ENCODE peak calls at places on chromosomes 1 and 21, in six cellular contexts. H is heart right ventricle, C is hepatocyte, F is tibial nerve, S is aorta, E is right lobe of liver. N is an unnamed sample.

GRCh38 chr1:89794406-89794805 is 26.4 kb upstream of the LRRC8D start:
- DNase-seq in H (no peak), C (peak), F (no peak), S (no peak), E (no peak), N (no peak)

GRCh38 chr1:87867631-87868030 is 539.0 kb downstream of the LMO4 start:
- DNase-seq in H (no peak), C (no peak), F (no peak), S (no peak), E (no peak), N (no peak)

GRCh38 chr1:145845144-145845513 is 301 bp upstream of the NUDT17 start:
- DNase-seq in H (no peak), C (no peak), F (no peak), S (no peak), E (no peak), N (peak)

GRCh38 chr1:197921235-197922069 is 4.3 kb downstream of the LHX9 start:
- DNase-seq in H (no peak), C (peak), F (no peak), S (peak), E (no peak), N (peak)

GRCh38 chr21:45471229-45472052 is 66.5 kb downstream of the COL18A1 start:
- DNase-seq in H (peak), C (peak), F (peak), S (peak), E (peak), N (peak)

GRCh38 chr1:191641420-191642215 is 516.6 kb upstream of the RGS18 start:
- DNase-seq in H (no peak), C (no peak), F (no peak), S (no peak), E (no peak), N (no peak)

GRCh38 chr1:225318706-225319575 is 108.9 kb downstream of the LBR start:
- DNase-seq in H (no peak), C (peak), F (no peak), S (no peak), E (no peak), N (peak)

GRCh38 chr1:162663589-162664030 is 31.3 kb downstream of the DDR2 start:
- DNase-seq in H (no peak), C (peak), F (no peak), S (no peak), E (no peak), N (no peak)

GRCh38 chr1:172002725-172003345 is 161.5 kb downstream of the DNM3 start:
- DNase-seq in H (no peak), C (peak), F (no peak), S (no peak), E (no peak), N (peak)

GRCh38 chr1:183911285-183911684 is 106.4 kb downstream of the RGL1 start:
- DNase-seq in H (no peak), C (no peak), F (no peak), S (no peak), E (no peak), N (no peak)

GRCh38 chr1:180178511-180179161 is 24.0 kb downstream of the QSOX1 start:
- DNase-seq in H (peak), C (peak), F (peak), S (peak), E (peak), N (peak)

GRCh38 chr21:42453301-42454220 is 42.5 kb downstream of the RSPH1 start:
- DNase-seq in H (no peak), C (no peak), F (no peak), S (peak), E (no peak), N (no peak)

GRCh38 chr1:36203554-36204346 is 20.5 kb upstream of the THRAP3 start:
- DNase-seq in H (peak), C (peak), F (no peak), S (peak), E (peak), N (no peak)

GRCh38 chr21:39364949-39365348 is 16.1 kb upstream of the HMGN1 start:
- DNase-seq in H (no peak), C (no peak), F (no peak), S (no peak), E (no peak), N (no peak)

GRCh38 chr1:158951956-158952355 is 20.6 kb downstream of the PYHIN1 start:
- DNase-seq in H (no peak), C (no peak), F (no peak), S (no peak), E (no peak), N (no peak)

GRCh38 chr21:33940164-33940563 is 24.6 kb upstream of the ATP5PO start:
- DNase-seq in H (no peak), C (peak), F (no peak), S (no peak), E (no peak), N (no peak)

GRCh38 chr21:33266050-33266783 is at the start of gene IL10RB:
- DNase-seq in H (peak), C (peak), F (peak), S (peak), E (peak), N (peak)

GRCh38 chr1:8663915-8664331 is 153.5 kb downstream of the RERE start:
- DNase-seq in H (no peak), C (no peak), F (no peak), S (no peak), E (peak), N (peak)

GRCh38 chr1:43348343-43348808 is 10.4 kb upstream of the CDC20 start:
- DNase-seq in H (no peak), C (no peak), F (no peak), S (no peak), E (no peak), N (peak)

GRCh38 chr1:43346636-43347035 is 9.0 kb downstream of the MPL start:
- DNase-seq in H (no peak), C (no peak), F (no peak), S (peak), E (no peak), N (no peak)

GRCh38 chr1:43349594-43350306 is 9.0 kb upstream of the CDC20 start:
- DNase-seq in H (peak), C (peak), F (no peak), S (no peak), E (no peak), N (no peak)

GRCh38 chr1:43350976-43351375 is 7.8 kb upstream of the CDC20 start:
- DNase-seq in H (no peak), C (no peak), F (no peak), S (no peak), E (no peak), N (no peak)

DNA sequence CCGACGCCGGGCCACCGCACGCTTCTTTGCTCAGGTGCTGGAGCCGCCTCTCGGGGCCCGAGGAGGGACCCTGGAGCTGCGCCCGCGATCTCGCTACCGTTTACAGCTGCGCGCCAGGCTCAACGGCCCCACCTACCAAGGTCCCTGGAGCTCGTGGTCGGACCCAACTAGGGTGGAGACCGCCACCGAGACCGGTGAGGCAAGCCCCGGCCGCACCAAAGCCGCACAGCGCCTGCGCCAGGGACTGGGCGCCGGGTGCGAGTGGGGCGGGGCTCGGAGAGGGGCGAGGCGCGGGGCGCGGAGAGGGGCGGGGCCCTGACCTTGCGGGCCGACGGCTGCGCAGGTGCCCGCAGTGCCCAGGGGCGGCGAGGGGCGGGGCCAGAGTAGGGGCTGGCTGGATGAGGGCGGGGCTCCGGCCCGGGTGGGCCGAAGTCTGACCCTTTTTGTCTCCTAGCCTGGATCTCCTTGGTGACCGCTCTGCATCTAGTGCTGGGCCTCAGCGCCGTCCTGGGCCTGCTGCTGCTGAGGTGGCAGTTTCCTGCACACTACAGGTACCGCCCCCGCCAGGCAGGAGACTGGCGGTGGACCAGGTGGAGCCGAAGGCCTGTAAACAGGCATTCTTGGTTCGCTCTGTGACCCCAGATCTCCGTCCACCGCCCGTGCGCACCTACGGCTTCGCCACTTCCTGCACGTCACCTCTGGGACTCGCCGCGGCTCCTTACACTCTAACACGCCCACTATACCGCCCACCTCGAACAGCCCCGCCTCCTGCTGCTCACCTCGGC is 9.8 kb upstream of the CDC20 start:
- DNase-seq in H (peak), C (peak), F (peak), S (peak), E (peak), N (peak)
- H3K4me3 ChIP-seq in H (peak), C (peak), F (peak), S (peak), E (peak), N (peak)

DNA sequence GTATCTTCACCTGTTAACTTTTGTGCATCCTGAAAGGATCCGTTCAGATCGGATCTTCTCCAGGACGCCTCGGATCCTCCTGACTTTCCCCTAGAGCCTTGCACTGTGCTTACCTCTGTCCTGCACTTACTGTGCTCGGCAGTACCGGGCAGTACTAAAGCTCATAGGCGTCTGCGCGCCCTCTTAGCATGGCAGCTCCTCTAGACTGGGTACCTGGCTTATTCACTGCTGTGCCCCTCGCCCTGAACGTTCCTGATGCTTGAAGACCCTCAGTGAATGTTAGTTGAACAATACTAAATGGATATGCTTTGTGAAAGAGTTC is 968 bp downstream of the SCP2 start:
- DNase-seq in H (no peak), C (no peak), F (no peak), S (no peak), E (no peak), N (no peak)
- H3K27ac ChIP-seq in H (peak), C (peak), F (no peak), S (no peak), E (peak), N (no peak)

DNA sequence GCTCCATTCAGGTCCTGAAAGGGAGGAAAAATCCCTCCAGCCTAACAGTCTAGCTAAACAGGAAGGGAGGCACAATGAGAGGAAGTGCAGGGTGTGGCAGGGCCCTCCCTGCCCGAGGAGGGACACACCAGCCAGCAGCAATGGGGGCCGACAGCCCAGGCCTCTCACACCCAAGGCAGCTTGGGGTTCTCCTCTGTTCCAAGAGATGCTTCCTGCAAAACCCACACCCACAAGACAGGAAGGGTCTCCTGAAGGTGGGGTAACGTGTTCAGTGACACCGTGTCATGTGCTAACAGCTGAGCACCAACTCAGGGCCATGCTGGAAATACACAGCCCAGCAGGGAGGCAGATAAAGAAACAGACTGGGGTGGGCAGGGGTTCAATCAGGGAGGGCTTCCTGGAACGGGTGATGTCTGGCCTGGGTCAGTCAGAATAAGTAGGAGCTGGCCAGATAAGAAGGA is 10.2 kb downstream of the ECE1 start:
- DNase-seq in H (peak), C (no peak), F (no peak), S (no peak), E (no peak), N (no peak)
- H3K4me3 ChIP-seq in H (peak), C (no peak), F (no peak), S (no peak), E (no peak), N (no peak)

GRCh38 chr1:161198877-161199431 is at the start of gene ADAMTS4:
- DNase-seq in H (peak), C (peak), F (no peak), S (peak), E (peak), N (no peak)

GRCh38 chr1:161196521-161197451 is 2.1 kb downstream of the ADAMTS4 start:
- DNase-seq in H (peak), C (peak), F (no peak), S (peak), E (no peak), N (no peak)

GRCh38 chr1:161196111-161196510 is 2.7 kb downstream of the ADAMTS4 start:
- DNase-seq in H (no peak), C (no peak), F (no peak), S (peak), E (no peak), N (no peak)

GRCh38 chr1:161198206-161198876 is 513 bp downstream of the ADAMTS4 start:
- DNase-seq in H (peak), C (peak), F (no peak), S (peak), E (peak), N (no peak)

GRCh38 chr1:161197560-161198205 is 1.2 kb downstream of the ADAMTS4 start:
- DNase-seq in H (no peak), C (no peak), F (no peak), S (peak), E (no peak), N (no peak)
- H3K27ac ChIP-seq in H (peak), C (peak), F (peak), S (no peak), E (peak), N (no peak)

DNA sequence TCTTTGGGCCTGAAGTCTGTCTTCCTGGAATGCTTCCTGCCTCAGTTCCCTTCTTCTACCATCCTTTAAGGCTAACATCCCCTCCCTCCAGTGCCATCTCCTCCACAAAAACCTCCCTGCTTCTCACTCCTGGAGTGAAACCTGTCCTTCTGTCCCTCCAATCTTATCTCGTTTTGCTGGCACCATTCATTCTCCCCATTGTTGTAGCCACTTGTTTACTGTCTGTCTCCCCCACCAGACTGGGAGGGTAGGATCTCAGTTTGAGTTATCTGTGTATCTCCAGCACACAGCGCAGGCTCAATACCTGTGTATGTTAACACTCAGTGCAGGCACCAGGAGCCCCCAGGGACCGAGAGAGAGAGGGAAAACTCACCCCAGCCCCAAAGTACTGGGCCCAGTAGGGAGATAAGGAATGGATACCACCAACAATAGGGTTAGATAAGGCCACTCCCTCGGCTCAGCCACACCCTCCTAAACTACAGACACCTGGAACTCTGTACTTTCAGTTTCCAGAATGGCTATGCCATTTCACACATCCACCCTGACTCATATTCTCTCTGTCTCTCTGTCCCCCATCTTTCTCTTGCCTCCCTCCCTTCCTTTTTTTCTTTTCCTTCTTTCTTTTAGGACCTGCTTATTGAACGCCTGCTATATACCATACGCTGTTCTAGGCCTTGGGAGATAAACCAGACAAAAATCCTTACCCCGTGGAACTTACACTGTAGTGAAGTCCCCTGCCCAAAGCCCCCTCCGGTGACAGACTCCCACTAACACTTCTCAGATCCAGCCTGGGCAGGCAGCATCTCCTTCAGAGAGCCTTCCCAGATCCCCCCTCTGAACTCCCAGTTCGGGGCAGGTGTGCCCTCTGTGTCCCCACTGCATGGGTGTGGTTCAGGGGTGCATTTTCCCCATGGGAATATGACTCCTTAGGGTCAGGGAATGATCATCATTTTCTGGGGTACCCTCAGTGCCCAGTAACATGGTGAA is 3.3 kb upstream of the SSBP3 start:
- DNase-seq in H (no peak), C (no peak), F (no peak), S (no peak), E (no peak), N (peak)
- H3K4me3 ChIP-seq in H (no peak), C (no peak), F (no peak), S (no peak), E (no peak), N (no peak)

DNA sequence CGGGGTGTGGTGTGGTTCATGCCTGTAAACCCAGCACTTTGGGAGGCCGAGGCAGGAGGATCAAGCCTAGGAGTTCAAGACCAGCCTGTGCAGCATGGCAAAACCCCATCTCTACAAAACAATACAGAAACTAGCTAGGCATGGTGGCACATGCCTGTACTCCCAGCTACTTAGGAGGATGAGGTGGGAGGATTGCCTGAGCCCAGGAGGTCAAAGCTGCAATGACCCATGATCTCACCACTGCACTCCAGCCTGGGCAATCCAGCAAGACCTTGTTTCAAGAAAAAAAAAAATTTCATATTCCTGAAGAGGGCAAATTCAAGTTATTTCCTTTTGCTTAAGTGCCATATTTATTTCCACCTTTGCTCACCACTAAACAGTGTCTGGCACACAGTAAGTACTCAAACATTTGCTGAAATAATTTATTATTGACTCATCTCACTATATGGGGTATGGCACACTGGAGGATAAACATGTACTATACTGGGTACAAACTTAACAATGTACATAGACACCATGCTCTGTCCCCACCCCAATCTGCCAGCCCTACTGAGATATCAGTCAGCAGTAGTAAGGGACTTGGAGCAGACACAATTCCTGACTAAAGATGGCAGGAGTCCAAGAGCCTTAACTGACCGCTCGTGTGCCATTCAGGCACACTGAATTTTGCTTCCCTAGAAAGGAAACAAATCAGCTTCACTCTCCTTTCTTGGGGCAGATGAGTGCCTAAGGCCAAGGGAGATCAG is 15.5 kb downstream of the MEAF6 start:
- DNase-seq in H (no peak), C (peak), F (no peak), S (no peak), E (no peak), N (peak)
- H3K27ac ChIP-seq in H (peak), C (no peak), F (no peak), S (no peak), E (no peak), N (no peak)

GRCh38 chr21:26067836-26068401 is 102.7 kb downstream of the APP start:
- DNase-seq in H (no peak), C (no peak), F (no peak), S (no peak), E (no peak), N (no peak)
- H3K4me3 ChIP-seq in H (no peak), C (no peak), F (no peak), S (no peak), E (no peak), N (no peak)

GRCh38 chr1:114061431-114061830 is 82.2 kb downstream of the OLFML3 start:
- DNase-seq in H (no peak), C (peak), F (no peak), S (no peak), E (no peak), N (no peak)

GRCh38 chr1:114063544-114063943 is 84.3 kb downstream of the OLFML3 start:
- DNase-seq in H (no peak), C (no peak), F (no peak), S (no peak), E (no peak), N (no peak)

DNA sequence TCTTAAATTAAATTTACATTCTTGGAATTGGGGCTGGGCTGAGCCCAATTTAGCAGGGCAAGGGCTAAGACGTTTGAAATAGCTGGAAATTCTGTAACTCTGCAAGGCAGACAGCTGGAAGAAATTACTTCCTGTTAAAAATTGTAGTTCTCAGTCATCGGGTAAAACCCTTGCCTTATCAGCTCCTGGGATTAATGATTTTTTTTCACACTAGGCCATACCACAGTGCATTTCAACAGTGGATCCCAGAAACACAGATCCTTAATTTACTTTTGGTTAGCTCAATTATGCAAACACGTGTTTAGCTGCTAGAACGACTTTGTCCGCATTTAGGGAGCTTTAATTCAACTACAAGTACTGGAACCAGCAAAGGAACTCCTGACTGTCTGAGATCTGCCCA is 83.4 kb downstream of the OLFML3 start:
- DNase-seq in H (no peak), C (no peak), F (no peak), S (no peak), E (no peak), N (no peak)
- H3K27ac ChIP-seq in H (no peak), C (no peak), F (no peak), S (no peak), E (no peak), N (no peak)

GRCh38 chr1:109789771-109790170 is 26.0 kb upstream of the EPS8L3 start:
- DNase-seq in H (no peak), C (no peak), F (no peak), S (peak), E (no peak), N (no peak)

GRCh38 chr1:109791495-109792040 is 27.8 kb upstream of the EPS8L3 start:
- DNase-seq in H (no peak), C (no peak), F (no peak), S (peak), E (no peak), N (no peak)

GRCh38 chr1:109788695-109789521 is 25.2 kb upstream of the EPS8L3 start:
- DNase-seq in H (no peak), C (peak), F (no peak), S (peak), E (no peak), N (no peak)

GRCh38 chr1:109790735-109791494 is 27.2 kb upstream of the EPS8L3 start:
- DNase-seq in H (peak), C (peak), F (no peak), S (peak), E (peak), N (peak)

GRCh38 chr1:109790329-109790728 is 26.6 kb upstream of the EPS8L3 start:
- DNase-seq in H (no peak), C (no peak), F (no peak), S (no peak), E (no peak), N (no peak)
- H3K4me3 ChIP-seq in H (no peak), C (no peak), F (no peak), S (no peak), E (no peak), N (no peak)

N was measured in small intestine.